ENCODE peak calls at places on chromosomes 11 and 22, in eight cellular contexts. W, J, M, Y, K, D, L and S are unnamed samples.

GRCh38 chr22:30614879-30615278 is 7.9 kb downstream of the TCN2 start:
- DNase-seq in W (no peak), J (no peak), M (no peak), Y (no peak), K (no peak), D (no peak), L (no peak), S (no peak)

GRCh38 chr22:44443641-44444235 is 54.3 kb downstream of the RTL6 start:
- DNase-seq in W (peak; percentile 1), J (no peak), M (no peak), Y (no peak), K (no peak), D (peak; percentile 40), L (no peak), S (no peak)

GRCh38 chr11:76781046-76781801 is 1.9 kb upstream of the TSKU start:
- DNase-seq in W (no peak), J (no peak), M (no peak), Y (no peak), K (no peak), D (no peak), L (no peak), S (peak; percentile 79)

GRCh38 chr11:34599406-34599901 is 21.4 kb upstream of the EHF start:
- DNase-seq in W (no peak), J (no peak), M (peak; percentile 72), Y (no peak), K (no peak), D (no peak), L (no peak), S (no peak)

GRCh38 chr11:1820463-1821325 is 14.1 kb upstream of the SYT8 start:
- DNase-seq in W (no peak), J (no peak), M (peak; percentile 68), Y (no peak), K (no peak), D (no peak), L (no peak), S (no peak)

GRCh38 chr11:95345651-95346050 is 114.6 kb upstream of the SESN3 start:
- DNase-seq in W (no peak), J (no peak), M (no peak), Y (no peak), K (no peak), D (no peak), L (no peak), S (no peak)

GRCh38 chr11:129385801-129386200 is 10.2 kb downstream of the BARX2 start:
- DNase-seq in W (no peak), J (no peak), M (no peak), Y (no peak), K (no peak), D (no peak), L (no peak), S (no peak)

GRCh38 chr11:76629853-76630599 is 40.5 kb downstream of the LRRC32 start:
- DNase-seq in W (peak; percentile 41), J (peak; percentile 75), M (peak; percentile 84), Y (peak; percentile 86), K (peak; percentile 75), D (no peak), L (peak; percentile 37), S (peak; percentile 74)

GRCh38 chr11:101880208-101880607 is 34.6 kb upstream of the CEP126 start:
- DNase-seq in W (no peak), J (no peak), M (peak; percentile 83), Y (no peak), K (no peak), D (no peak), L (peak; percentile 12), S (no peak)

GRCh38 chr22:29855611-29856181 is 17.6 kb upstream of the ASCC2 start:
- DNase-seq in W (no peak), J (peak; percentile 23), M (no peak), Y (no peak), K (no peak), D (no peak), L (no peak), S (no peak)

GRCh38 chr11:111512296-111513239 is at the start of gene BTG4:
- DNase-seq in W (no peak), J (no peak), M (peak; percentile 27), Y (no peak), K (no peak), D (no peak), L (no peak), S (no peak)

GRCh38 chr22:36912694-36913430 is 566 bp upstream of the CSF2RB start:
- DNase-seq in W (no peak), J (no peak), M (no peak), Y (no peak), K (no peak), D (no peak), L (no peak), S (no peak)

GRCh38 chr11:102580185-102580951 is 44.8 kb downstream of the MMP20 start:
- DNase-seq in W (no peak), J (no peak), M (no peak), Y (no peak), K (no peak), D (no peak), L (no peak), S (no peak)

GRCh38 chr11:19193916-19194315 is 7.9 kb downstream of the CSRP3 start:
- DNase-seq in W (no peak), J (no peak), M (no peak), Y (no peak), K (no peak), D (no peak), L (no peak), S (no peak)

DNA sequence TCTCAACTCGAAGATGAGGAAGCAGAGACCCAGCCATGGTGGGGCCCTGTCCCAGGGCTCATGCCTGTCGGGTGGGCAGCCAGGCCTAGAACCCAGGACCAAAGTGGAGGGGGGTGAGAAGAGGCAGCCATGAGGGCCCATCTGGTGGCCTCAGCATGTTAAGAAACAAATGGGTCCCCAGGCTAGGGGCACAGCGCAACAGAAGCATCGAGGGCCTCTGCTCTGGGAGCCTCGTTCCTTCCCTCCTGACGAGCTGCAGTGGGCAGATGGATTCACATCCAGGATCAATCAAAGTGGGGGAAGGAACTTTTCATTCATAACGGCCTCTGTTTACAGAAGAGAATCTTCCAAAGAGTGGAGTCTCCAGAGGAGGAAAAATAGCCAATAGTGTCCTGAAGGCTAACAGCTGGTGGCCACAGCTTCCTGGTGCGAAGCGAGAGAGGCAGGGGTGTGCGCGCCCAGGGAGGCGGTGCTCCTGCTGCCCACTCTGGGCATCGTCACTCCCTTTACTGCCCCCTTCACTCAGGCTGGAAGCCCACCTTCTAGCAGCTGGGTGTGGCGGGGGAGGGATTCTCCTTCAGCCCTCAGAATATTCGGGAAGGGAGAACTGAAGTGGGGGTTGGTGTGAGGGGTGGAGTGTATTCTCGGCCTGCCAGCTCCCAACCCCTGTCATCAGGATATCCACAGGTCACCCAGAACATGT is 4.3 kb downstream of the CBX7 start:
- DNase-seq in W (peak; percentile 11), J (no peak), M (no peak), Y (no peak), K (no peak), D (no peak), L (no peak), S (no peak)
- H3K4me1 ChIP-seq in W (peaks cover 81% of the 10 kb centered on the region), J (no peaks in the 10 kb centered on the region), M (peaks cover 13% of the 10 kb centered on the region), Y (peaks cover 12% of the 10 kb centered on the region), K (peaks cover 27% of the 10 kb centered on the region), D (peaks cover 10% of the 10 kb centered on the region), L (peaks cover 81% of the 10 kb centered on the region), S (peaks cover 5% of the 10 kb centered on the region)

GRCh38 chr11:128288368-128288767 is 299.0 kb downstream of the ETS1 start:
- DNase-seq in W (no peak), J (no peak), M (no peak), Y (no peak), K (no peak), D (no peak), L (no peak), S (no peak)

GRCh38 chr11:128291835-128292234 is 295.5 kb downstream of the ETS1 start:
- DNase-seq in W (no peak), J (no peak), M (no peak), Y (no peak), K (no peak), D (no peak), L (no peak), S (peak; percentile 61)

GRCh38 chr11:128290106-128290840 is 297.1 kb downstream of the ETS1 start:
- DNase-seq in W (peak; percentile 32), J (peak; percentile 44), M (peak; percentile 87), Y (peak; percentile 36), K (peak; percentile 41), D (no peak), L (peak; percentile 63), S (peak; percentile 80)

GRCh38 chr11:128291043-128291442 is 296.3 kb downstream of the ETS1 start:
- DNase-seq in W (no peak), J (no peak), M (no peak), Y (no peak), K (no peak), D (no peak), L (no peak), S (no peak)

GRCh38 chr11:128289048-128289447 is 298.3 kb downstream of the ETS1 start:
- DNase-seq in W (no peak), J (no peak), M (no peak), Y (no peak), K (no peak), D (no peak), L (no peak), S (no peak)
- H3K4me1 ChIP-seq in W (peaks cover 28% of the 10 kb centered on the region), J (no peaks in the 10 kb centered on the region), M (peaks cover 9% of the 10 kb centered on the region), Y (no peaks in the 10 kb centered on the region), K (peaks cover 3% of the 10 kb centered on the region), D (peaks cover 3% of the 10 kb centered on the region), L (no peaks in the 10 kb centered on the region), S (peaks cover 11% of the 10 kb centered on the region)

DNA sequence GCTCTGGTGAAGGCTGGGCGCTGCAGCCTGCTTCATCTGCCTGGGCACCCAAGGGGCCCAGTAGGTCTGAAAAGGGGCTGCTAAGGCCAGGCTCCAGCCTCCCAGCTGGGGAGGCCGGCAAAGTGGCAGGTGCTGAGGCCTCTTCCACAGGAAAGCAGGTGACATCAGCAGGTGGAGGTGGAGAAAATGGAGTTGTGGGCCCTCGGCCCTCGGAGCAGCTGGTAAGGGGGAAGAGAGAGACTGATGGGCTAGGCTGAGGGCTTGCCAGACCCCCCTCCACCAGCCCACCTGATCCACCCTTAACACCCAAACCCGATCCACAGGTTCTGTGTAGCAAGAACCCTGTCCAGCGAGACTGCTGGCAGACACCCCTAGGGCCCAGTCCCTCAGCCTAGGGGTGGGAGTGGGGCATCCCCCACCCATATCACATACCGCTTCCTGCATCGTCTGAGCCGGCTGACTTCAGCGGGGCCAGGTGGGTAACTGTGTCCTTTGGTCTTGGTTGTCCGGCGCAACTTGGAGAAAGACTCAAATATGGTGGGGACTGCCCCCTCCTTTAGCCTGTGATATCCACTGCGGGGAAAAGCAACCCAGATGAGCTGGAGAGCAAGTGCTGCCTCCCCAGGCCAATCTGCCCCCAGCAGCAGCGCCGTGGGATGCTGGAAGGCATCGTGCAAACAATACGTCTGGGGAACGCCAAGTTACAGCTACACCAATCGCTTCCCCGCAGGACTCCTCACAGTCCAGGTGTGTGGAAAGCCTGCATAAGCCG is 1.5 kb downstream of the THAP7 start:
- DNase-seq in W (no peak), J (no peak), M (peak; percentile 16), Y (no peak), K (no peak), D (no peak), L (no peak), S (no peak)
- H3K4me1 ChIP-seq in W (peaks cover 42% of the 10 kb centered on the region), J (peaks cover 14% of the 10 kb centered on the region), M (peaks cover 19% of the 10 kb centered on the region), Y (peaks cover 18% of the 10 kb centered on the region), K (peaks cover 10% of the 10 kb centered on the region), D (peaks cover 4% of the 10 kb centered on the region), L (peaks cover 35% of the 10 kb centered on the region), S (peaks cover 20% of the 10 kb centered on the region)

DNA sequence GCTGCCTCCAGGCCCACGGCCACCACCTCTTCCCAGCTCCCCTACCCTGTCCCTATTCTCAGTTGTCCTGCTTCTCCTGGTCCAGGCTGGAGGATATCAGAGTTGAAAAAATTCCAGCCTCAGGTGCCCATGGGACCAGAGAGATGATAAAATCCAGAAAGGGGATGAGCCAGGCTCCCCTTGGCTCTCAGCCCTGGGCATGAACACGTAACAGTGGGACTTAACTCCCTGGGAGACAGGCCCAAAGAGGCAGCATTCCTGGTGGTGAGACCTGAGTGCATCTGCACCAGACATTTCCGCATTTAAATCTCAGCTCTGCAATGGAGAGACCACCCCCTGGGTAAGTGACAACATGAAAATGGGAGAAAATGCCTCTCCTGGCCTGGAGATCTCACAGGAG is 10.4 kb upstream of the SLC39A13 start:
- DNase-seq in W (no peak), J (no peak), M (no peak), Y (no peak), K (no peak), D (no peak), L (no peak), S (no peak)
- H3K4me1 ChIP-seq in W (peaks cover 22% of the 10 kb centered on the region), J (no peaks in the 10 kb centered on the region), M (peaks cover 19% of the 10 kb centered on the region), Y (peaks cover 4% of the 10 kb centered on the region), K (no peaks in the 10 kb centered on the region), D (peaks cover 3% of the 10 kb centered on the region), L (peaks cover 16% of the 10 kb centered on the region), S (peaks cover 5% of the 10 kb centered on the region)